ENCODE peak calls at places on chromosome 20, in six cellular contexts. M is DND-41, K is right atrium auricular region, L is A549, C is bronchial epithelial cell, F is neural progenitor cell. H is an unnamed sample.

GRCh38 chr20:56589633-56590032 is 39.5 kb upstream of the TFAP2C start:
- DNase-seq in K (no peak), M (no peak), F (no peak), L (no peak), C (no peak), H (no peak)

GRCh38 chr20:17568972-17569471 is 853 bp upstream of the DSTN start:
- DNase-seq in K (peak; percentile 95), M (no peak), F (peak; percentile 57), L (peak; percentile 98), C (peak; percentile 96), H (peak; percentile 99)

GRCh38 chr20:32536861-32537656 is 48.1 kb downstream of the NOL4L start:
- DNase-seq in C (no peak), F (peak; percentile 39), M (peak; percentile 78), L (no peak), K (no peak), H (no peak)

GRCh38 chr20:25623225-25623735 is 534 bp downstream of the NANP start:
- DNase-seq in K (peak; percentile 65), C (no peak), M (peak; percentile 54), F (peak; percentile 41), L (peak; percentile 60), H (no peak)

GRCh38 chr20:62364911-62365736 is 2.0 kb downstream of the LAMA5 start:
- DNase-seq in K (peak; percentile 76), M (no peak), C (no peak), L (peak; percentile 56), F (no peak), H (peak; percentile 88)

GRCh38 chr20:52103469-52103910 is 88.1 kb downstream of the ZFP64 start:
- DNase-seq in M (no peak), L (no peak), K (no peak), C (peak; percentile 54), F (peak; percentile 46), H (no peak)

GRCh38 chr20:10853176-10853575 is 179.4 kb upstream of the JAG1 start:
- DNase-seq in C (no peak), F (peak; percentile 52), K (no peak), M (no peak), L (no peak), H (no peak)

GRCh38 chr20:16392346-16392745 is 180.9 kb downstream of the KIF16B start:
- DNase-seq in M (no peak), F (no peak), L (no peak), K (no peak), C (no peak), H (no peak)

GRCh38 chr20:59565768-59566461 is 38.4 kb upstream of the PHACTR3 start:
- DNase-seq in C (no peak), F (no peak), K (no peak), M (no peak), L (no peak), H (no peak)

GRCh38 chr20:31781945-31782344 is 37.2 kb upstream of the MYLK2 start:
- DNase-seq in M (no peak), F (no peak), C (no peak), K (no peak), L (no peak), H (no peak)

GRCh38 chr20:39874049-39874893 is 814.8 kb downstream of the MAFB start:
- DNase-seq in K (peak; percentile 86), F (peak; percentile 94), M (peak; percentile 56), C (peak; percentile 75), L (peak; percentile 71), H (no peak)

GRCh38 chr20:20709858-20710257 is 2.6 kb downstream of the RALGAPA2 start:
- DNase-seq in F (no peak), K (no peak), M (no peak), L (no peak), C (no peak), H (no peak)

GRCh38 chr20:48851579-48851978 is 23.8 kb upstream of the PREX1 start:
- DNase-seq in K (no peak), M (no peak), C (no peak), F (no peak), L (no peak), H (no peak)

GRCh38 chr20:7798176-7798575 is 142.1 kb downstream of the HAO1 start:
- DNase-seq in C (no peak), F (no peak), M (no peak), K (no peak), L (no peak), H (no peak)

GRCh38 chr20:23189341-23189740 is 103.2 kb upstream of the CD93 start:
- DNase-seq in L (no peak), M (no peak), C (no peak), F (no peak), K (no peak), H (peak; percentile 53)

GRCh38 chr20:63625771-63626423 is 1.0 kb downstream of the GMEB2 start:
- DNase-seq in L (peak; percentile 24), F (peak; percentile 34), C (peak; percentile 9), K (no peak), M (peak; percentile 42), H (no peak)

GRCh38 chr20:39986231-39986904 is 702.7 kb downstream of the MAFB start:
- DNase-seq in F (peak; percentile 78), K (peak; percentile 85), L (peak; percentile 3), C (peak; percentile 48), M (no peak), H (peak; percentile 75)

GRCh38 chr20:18380908-18381529 is 85.8 kb downstream of the DZANK1 start:
- DNase-seq in K (peak; percentile 32), C (no peak), L (no peak), M (no peak), F (peak; percentile 37), H (no peak)

DNA sequence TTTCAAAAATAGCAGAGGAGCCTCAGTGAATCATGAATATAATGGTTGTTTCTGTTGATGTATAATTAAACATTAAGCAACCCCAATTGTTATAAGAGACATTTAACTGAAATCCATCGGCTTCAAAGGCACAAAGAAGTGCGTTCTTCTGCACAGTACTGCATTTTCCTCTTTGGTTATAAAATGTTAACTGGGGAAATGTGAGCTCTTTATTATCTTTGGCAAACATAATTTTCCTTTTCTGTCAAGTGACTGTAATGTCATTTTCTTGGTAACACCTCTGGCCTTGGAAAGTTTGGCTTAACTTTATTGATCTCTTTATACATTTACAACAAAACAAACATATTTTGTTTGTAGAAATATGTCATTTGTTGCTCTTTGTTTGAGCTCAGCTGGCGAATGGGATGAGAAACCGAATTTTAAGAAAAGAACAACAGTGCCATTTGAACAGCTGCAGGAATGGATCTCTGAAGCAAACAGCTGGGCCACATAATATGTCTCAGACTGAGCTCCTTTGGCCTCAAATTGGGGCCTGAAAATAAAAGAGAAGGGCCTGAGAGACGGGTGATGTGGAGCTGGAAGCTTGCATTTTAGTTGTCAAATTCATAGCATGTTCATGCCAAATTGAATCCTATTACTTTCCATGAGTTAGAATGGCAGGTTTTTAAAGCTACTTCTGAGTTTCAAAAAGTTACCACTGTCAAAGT is 427.0 kb upstream of the SPTLC3 start:
- DNase-seq in K (no peak), M (no peak), F (no peak), L (no peak), C (no peak), H (no peak)
- TF ChIP-seq CTCF in K (no peak), M (no peak), F (no peak), L (no peak), C (no peak), H (no peak)

DNA sequence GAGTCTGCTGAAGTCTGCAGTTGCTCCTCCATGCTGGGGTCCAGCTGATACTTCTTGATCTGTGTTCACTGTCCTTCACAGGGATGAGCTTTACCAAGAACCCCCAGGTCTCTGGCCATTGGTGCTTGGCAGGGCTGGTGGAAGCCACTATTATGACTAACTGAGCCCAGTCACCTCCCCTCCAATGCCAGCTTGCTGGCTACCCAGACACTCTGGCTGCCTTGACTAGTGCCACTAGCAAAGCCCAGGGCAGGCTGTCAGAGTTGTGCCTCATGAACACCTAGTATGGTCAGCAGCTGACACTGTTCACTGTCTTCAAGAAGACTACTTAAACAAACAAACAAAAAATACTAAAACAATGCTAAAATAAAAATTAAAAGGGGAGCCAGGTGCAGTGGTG is 8.8 kb downstream of the ASIP start:
- DNase-seq in F (no peak), L (no peak), K (no peak), M (no peak), C (no peak), H (no peak)
- TF ChIP-seq CTCF in F (no peak), L (no peak), K (no peak), M (no peak), C (no peak), H (no peak)

DNA sequence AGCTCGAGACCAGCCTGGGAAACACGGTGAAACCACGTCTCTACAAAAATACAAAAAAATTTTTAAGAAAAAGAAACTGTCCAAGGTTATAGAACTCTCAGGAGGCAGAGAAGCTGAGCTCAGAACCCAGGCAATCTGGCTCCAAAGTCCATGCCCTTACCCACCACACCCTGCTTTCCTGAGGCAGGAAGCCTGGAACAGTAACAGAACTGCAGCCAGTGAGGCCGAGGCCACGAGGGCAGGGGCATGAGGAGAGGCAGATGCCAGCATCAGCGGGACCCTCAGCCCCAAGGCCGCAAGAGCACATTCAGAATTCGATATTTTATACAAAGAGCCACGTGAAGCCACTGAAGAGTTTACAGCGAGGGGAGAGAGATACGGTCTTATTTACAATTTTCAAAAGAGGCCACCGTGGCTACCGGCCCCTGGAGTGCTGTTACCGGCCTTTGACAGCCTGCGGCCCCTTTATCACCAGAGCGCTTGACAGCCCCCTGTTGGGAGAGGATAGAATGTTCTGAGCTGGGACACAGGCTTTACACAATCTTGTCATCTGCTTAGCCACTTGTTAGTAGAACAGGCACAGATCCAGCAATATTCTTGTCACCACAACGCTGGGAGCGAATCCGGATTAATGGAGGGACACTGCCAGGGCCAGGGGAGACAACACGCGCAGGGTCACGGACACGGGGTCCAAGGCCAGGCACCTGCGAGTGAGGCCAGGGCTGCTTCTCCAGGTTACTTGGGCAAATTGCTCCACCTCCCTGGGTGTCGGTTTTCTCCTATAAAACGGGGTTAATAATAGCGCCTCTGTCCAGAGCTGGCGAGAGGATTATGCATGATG is 5.6 kb downstream of the SPATA2 start:
- DNase-seq in C (no peak), M (no peak), F (peak; percentile 71), L (no peak), K (no peak), H (no peak)
- TF ChIP-seq CTCF in C (no peak), M (peak; percentile 39), F (peak; percentile 55), L (no peak), K (no peak), H (no peak)

GRCh38 chr20:44643596-44644383 is 7.7 kb downstream of the ADA start:
- DNase-seq in F (peak; percentile 46), M (peak; percentile 63), C (peak; percentile 95), L (peak; percentile 93), K (peak; percentile 90), H (no peak)

GRCh38 chr20:44643154-44643519 is 8.4 kb downstream of the ADA start:
- DNase-seq in C (no peak), K (no peak), F (no peak), M (no peak), L (no peak), H (no peak)

GRCh38 chr20:44641305-44641704 is 10.2 kb downstream of the ADA start:
- DNase-seq in M (no peak), K (no peak), C (peak; percentile 72), F (no peak), L (no peak), H (no peak)

GRCh38 chr20:44640522-44640921 is 11.0 kb downstream of the ADA start:
- DNase-seq in L (no peak), F (no peak), C (no peak), M (no peak), K (no peak), H (no peak)

GRCh38 chr20:44642203-44643153 is 9.0 kb downstream of the ADA start:
- DNase-seq in F (peak; percentile 29), M (no peak), C (peak; percentile 81), L (peak; percentile 85), K (peak; percentile 88), H (no peak)
- TF ChIP-seq CTCF in F (no peak), M (no peak), C (peak; percentile 20), L (no peak), K (no peak), H (no peak)

H was measured in coronary artery.